ENCODE peak calls at places on chromosomes 3 and 15, in four cellular contexts. S, D, A and Y are unnamed samples.

GRCh38 chr15:62391565-62392262 is 226.6 kb upstream of the C2CD4B start:
- DNase-seq in D (no peak), A (peak; percentile 42), S (peak; percentile 15), Y (no peak)

GRCh38 chr3:151766454-151766853 is 32.7 kb downstream of the AADACL2 start:
- DNase-seq in A (peak; percentile 61), S (no peak), D (no peak), Y (peak; percentile 60)

GRCh38 chr3:118884748-118885206 is 149.9 kb downstream of the IGSF11 start:
- DNase-seq in S (peak; percentile 13), D (peak; percentile 74), A (peak; percentile 63), Y (peak; percentile 23)

GRCh38 chr15:71802770-71803169 is 7.6 kb upstream of the NR2E3 start:
- DNase-seq in A (no peak), D (no peak), S (no peak), Y (no peak)

GRCh38 chr3:38255627-38256026 is 10.0 kb upstream of the SLC22A13 start:
- DNase-seq in S (no peak), D (no peak), A (no peak), Y (no peak)

GRCh38 chr15:75076277-75076676 is 52.9 kb downstream of the PPCDC start:
- DNase-seq in D (no peak), S (no peak), A (no peak), Y (no peak)

GRCh38 chr3:112131111-112131510 is 1.9 kb downstream of the GCSAM start:
- DNase-seq in A (no peak), S (no peak), D (no peak), Y (no peak)

GRCh38 chr3:191435981-191436380 is 25.0 kb upstream of the PYDC2 start:
- DNase-seq in A (no peak), S (no peak), D (no peak), Y (no peak)

GRCh38 chr3:11549580-11550140 is 94.1 kb downstream of the VGLL4 start:
- DNase-seq in D (no peak), A (peak; percentile 56), S (no peak), Y (no peak)

GRCh38 chr3:126439346-126439967 is 36.2 kb downstream of the ZXDC start:
- DNase-seq in S (no peak), D (no peak), A (no peak), Y (no peak)

GRCh38 chr3:157614896-157615295 is 111.7 kb upstream of the VEPH1 start:
- DNase-seq in D (no peak), A (no peak), S (no peak), Y (no peak)

GRCh38 chr3:57796261-57796660 is 40.2 kb downstream of the SLMAP start:
- DNase-seq in D (no peak), S (no peak), A (no peak), Y (no peak)

GRCh38 chr15:42955518-42955917 is 34.9 kb upstream of the TTBK2 start:
- DNase-seq in D (no peak), A (peak; percentile 70), S (no peak), Y (no peak)

GRCh38 chr3:49607105-49607591 is 52.9 kb downstream of the BSN start:
- DNase-seq in D (no peak), S (no peak), A (no peak), Y (no peak)

GRCh38 chr3:25246921-25247320 is 181.1 kb upstream of the RARB start:
- DNase-seq in A (no peak), D (no peak), S (no peak), Y (no peak)

GRCh38 chr3:115899050-115899449 is 275.7 kb downstream of the GAP43 start:
- DNase-seq in D (no peak), S (no peak), A (no peak), Y (no peak)

GRCh38 chr3:31968391-31968926 is 12.6 kb downstream of the OSBPL10 start:
- DNase-seq in S (no peak), A (peak; percentile 77), D (no peak), Y (no peak)

GRCh38 chr15:60255390-60255789 is 142.4 kb downstream of the ANXA2 start:
- DNase-seq in A (peak; percentile 18), S (no peak), D (no peak), Y (peak; percentile 13)

GRCh38 chr15:25730918-25731317 is 132.2 kb downstream of the ATP10A start:
- DNase-seq in D (no peak), S (no peak), A (no peak), Y (no peak)

GRCh38 chr15:92949604-92950249 is 49.6 kb downstream of the CHD2 start:
- DNase-seq in S (no peak), D (no peak), A (no peak), Y (no peak)

GRCh38 chr15:71085809-71086208 is 29.5 kb upstream of the THSD4 start:
- DNase-seq in A (no peak), S (no peak), D (no peak), Y (no peak)

GRCh38 chr3:449711-450110 is 253.1 kb downstream of the CHL1 start:
- DNase-seq in D (no peak), S (no peak), A (no peak), Y (no peak)

GRCh38 chr15:34039506-34040123 is 611 bp upstream of the AVEN start:
- DNase-seq in S (no peak), D (no peak), A (peak; percentile 36), Y (no peak)

GRCh38 chr15:86855307-86855706 is 775.6 kb downstream of the AGBL1 start:
- DNase-seq in D (peak; percentile 36), S (no peak), A (no peak), Y (no peak)

GRCh38 chr3:111831840-111832239 is 27.2 kb upstream of the PHLDB2 start:
- DNase-seq in S (no peak), A (no peak), D (no peak), Y (no peak)